ENCODE peak calls at places on chromosome 14, in eight cellular contexts. O, V, Q, Z, R, W, L and I are unnamed samples. For H3K27me3, the result is how much of the 10 kb centered on the place peaks cover.

GRCh38 chr14:96470331-96470730 is 31.9 kb upstream of the PAPOLA start:
- DNase-seq in V (no peak), W (peak), Q (no peak), R (no peak), O (no peak), Z (no peak), L (no peak), I (no peak)

GRCh38 chr14:45678163-45678562 is 425.2 kb upstream of the MIS18BP1 start:
- DNase-seq in Z (no peak), L (no peak), R (no peak), O (no peak), V (no peak), Q (no peak), W (no peak), I (no peak)

GRCh38 chr14:94768521-94769412 is 1.1 kb downstream of the GSC start:
- DNase-seq in Z (no peak), V (peak), R (no peak), L (no peak), O (no peak), Q (no peak), W (no peak), I (peak)

GRCh38 chr14:101916816-101917412 is 47.5 kb upstream of the DYNC1H1 start:
- DNase-seq in W (no peak), Q (no peak), Z (no peak), V (no peak), L (no peak), R (no peak), O (no peak), I (no peak)

GRCh38 chr14:104603623-104604401 is 760 bp downstream of the TMEM179 start:
- DNase-seq in W (no peak), R (no peak), V (peak), Q (no peak), L (no peak), O (no peak), Z (no peak), I (no peak)

GRCh38 chr14:71136386-71137060 is 229.3 kb downstream of the PCNX1 start:
- DNase-seq in W (no peak), O (no peak), Z (no peak), V (peak), Q (no peak), L (no peak), R (no peak), I (no peak)

GRCh38 chr14:80954771-80955299 is 586 bp upstream of the TSHR start:
- DNase-seq in V (peak), R (peak), O (peak), L (peak), W (peak), Z (peak), Q (peak), I (peak)

GRCh38 chr14:33404054-33404453 is 465.4 kb downstream of the NPAS3 start:
- DNase-seq in V (no peak), W (no peak), Z (no peak), R (no peak), Q (no peak), L (no peak), O (no peak), I (no peak)

GRCh38 chr14:26963696-26964095 is 365.9 kb upstream of the NOVA1 start:
- DNase-seq in L (no peak), Q (no peak), R (no peak), V (no peak), O (no peak), W (no peak), Z (no peak), I (no peak)

GRCh38 chr14:101819251-101819990 is 57.9 kb downstream of the PPP2R5C start:
- DNase-seq in O (no peak), R (no peak), V (no peak), W (no peak), Q (no peak), L (no peak), Z (no peak), I (peak)

GRCh38 chr14:24403294-24404013 is 4.7 kb downstream of the NYNRIN start:
- DNase-seq in Z (no peak), V (no peak), R (no peak), Q (no peak), O (peak), L (no peak), W (no peak), I (no peak)

GRCh38 chr14:99475660-99476059 is 5.0 kb downstream of the SETD3 start:
- DNase-seq in O (no peak), Q (no peak), Z (no peak), L (no peak), V (no peak), W (no peak), R (no peak), I (no peak)
- H3K27me3 ChIP-seq in O (under half), Q (under half), Z (under half), L (under half), V (under half), W (under half), R (under half), I (under half)

DNA sequence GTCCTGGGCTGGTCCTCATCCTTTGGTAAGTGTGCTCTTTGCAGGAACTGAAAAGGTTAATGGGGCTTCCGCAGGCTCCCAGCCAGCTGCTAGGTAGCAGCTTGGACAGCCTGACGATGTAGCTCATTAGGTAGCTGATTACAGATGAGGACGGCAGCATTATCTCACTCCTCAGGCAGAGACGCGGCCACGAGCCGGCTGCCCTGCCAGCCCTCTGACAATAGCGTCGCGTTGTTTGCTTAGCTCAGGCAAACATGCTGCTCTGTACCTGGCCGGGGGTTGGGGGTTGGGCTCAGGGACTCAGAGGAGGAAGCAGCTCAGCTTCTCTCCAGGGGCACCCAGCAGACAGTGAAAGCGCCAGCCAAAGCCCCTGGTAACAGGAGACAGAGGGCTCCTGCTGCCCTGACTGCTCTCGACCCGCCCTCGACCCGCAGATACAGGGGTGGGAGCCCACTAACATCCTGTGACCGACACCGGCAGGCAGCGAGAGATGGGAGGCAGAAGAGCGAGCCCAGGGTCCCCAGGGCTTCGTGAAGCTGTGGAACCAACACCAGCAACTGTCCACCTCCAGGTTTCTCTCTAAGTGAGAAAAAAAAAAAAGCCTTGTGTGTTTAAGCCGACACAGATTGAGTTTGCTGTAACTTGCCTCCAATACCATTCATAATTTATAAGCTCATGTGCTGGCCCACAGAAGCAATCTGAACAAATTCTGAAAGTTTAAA is 53.4 kb upstream of the DLK1 start:
- DNase-seq in O (peak), V (peak), Q (no peak), R (no peak), L (peak), W (no peak), Z (peak), I (no peak)
- H3K27me3 ChIP-seq in O (under half), V (under half), Q (under half), R (under half), L (half or more), W (under half), Z (under half), I (under half)

DNA sequence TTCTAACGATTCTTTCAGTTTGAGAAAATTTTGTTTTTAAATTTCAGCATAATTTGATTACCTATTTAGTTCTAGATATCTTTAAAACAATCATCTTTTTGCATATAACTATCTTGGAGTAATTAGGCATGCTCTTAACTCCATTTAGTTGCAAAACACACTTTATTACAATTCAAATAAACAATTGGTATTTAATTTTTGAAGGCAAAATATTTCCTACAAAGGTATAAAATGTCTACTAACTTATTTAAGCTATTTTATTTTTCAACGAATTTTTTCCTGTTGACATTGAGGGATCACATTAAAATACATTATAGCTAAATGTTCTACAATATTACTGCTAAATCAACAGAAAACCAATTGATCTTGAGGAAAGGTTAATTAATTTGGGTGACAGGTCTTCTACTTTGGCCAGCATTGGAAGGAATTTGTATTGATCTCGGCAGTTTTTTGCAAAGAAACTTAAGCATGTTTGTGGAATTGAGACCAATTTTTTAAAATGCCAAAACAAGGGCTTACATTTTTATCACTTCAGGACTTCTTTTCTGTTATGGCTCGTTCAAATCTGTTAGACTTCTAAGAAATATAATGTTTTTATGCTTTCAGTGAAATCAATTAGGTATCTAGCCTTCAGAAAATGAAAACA is 8.1 kb downstream of the FOXA1 start:
- DNase-seq in V (no peak), W (no peak), Z (no peak), O (no peak), L (no peak), Q (no peak), R (no peak), I (no peak)
- H3K27me3 ChIP-seq in V (half or more), W (under half), Z (under half), O (under half), L (under half), Q (half or more), R (half or more), I (under half)

DNA sequence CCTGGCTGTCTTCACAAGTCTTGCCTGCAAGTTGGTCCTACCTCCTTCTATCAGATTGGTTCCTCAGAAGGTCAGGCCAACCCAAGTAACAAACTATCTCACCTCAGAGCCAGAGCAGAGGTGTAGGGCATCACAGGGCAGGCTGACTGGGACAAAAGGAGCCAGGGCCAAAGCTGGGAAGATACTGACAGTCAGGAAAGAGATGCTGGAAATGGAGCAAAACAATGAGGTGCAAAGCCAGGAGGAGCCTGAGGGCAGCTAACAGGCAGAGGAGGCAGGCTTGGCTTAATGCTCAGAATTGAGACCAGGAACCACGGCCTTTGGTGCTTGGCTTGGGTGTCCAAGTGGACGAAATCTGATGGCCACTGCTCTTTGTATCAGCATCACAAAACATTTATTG is 68.4 kb upstream of the PNMA1 start:
- DNase-seq in Q (no peak), Z (no peak), R (no peak), W (no peak), L (no peak), O (no peak), V (peak), I (no peak)
- H3K27me3 ChIP-seq in Q (under half), Z (under half), R (under half), W (under half), L (under half), O (under half), V (under half), I (under half)

DNA sequence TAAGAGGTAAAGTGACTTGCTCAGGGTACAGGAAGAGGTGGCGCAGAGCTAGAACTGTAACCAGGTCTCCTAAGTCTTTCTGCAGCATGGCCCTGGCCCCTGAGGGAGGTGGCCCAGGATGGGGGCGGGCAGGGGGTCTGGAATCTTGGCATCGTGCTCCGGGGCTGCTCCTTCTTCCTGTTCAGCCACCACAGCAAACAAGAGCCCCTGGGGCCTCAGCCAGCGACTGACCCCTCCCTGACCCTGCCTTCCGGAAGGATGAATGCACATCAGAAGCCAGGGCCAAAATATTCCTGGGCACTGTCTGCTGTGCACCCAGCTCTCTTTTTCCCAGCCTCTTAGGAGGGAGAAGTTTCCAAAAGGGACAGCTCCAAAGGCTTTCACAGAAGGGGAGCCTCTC is 242.8 kb downstream of the DPF3 start:
- DNase-seq in Z (no peak), V (no peak), R (no peak), W (no peak), L (no peak), O (no peak), Q (no peak), I (no peak)
- H3K27me3 ChIP-seq in Z (under half), V (under half), R (under half), W (under half), L (under half), O (under half), Q (under half), I (under half)